ENCODE peak calls at places on chromosome 7, in nine cellular contexts. One of them, this sample, is unnamed.

GRCh38 chr7:29234438-29234837 is 39.9 kb downstream of the CHN2 start:
- DNase-seq in fibroblast of villous mesenchyme: no peak
- DNase-seq in NCI-H524: no peak
- DNase-seq in activated naive CD4-positive, alpha-beta T cell treated with anti-CD3 and anti-CD28 coated beads, Interleukin-2, amount 50 U/mL, for 16 hours: no peak
- DNase-seq in left ventricle myocardium inferior: no peak
- DNase-seq in NCI-H2081: no peak
- DNase-seq in mesendoderm: no peak
- DNase-seq in WTC11: no peak
- DNase-seq in A549: no peak
- DNase-seq in this sample: no peak

GRCh38 chr7:135174941-135175340 is 4.4 kb upstream of the CYREN start:
- DNase-seq in fibroblast of villous mesenchyme: no peak
- DNase-seq in NCI-H524: no peak
- DNase-seq in activated naive CD4-positive, alpha-beta T cell treated with anti-CD3 and anti-CD28 coated beads, Interleukin-2, amount 50 U/mL, for 16 hours: no peak
- DNase-seq in left ventricle myocardium inferior: no peak
- DNase-seq in NCI-H2081: no peak
- DNase-seq in mesendoderm: no peak
- DNase-seq in WTC11: no peak
- DNase-seq in A549: no peak
- DNase-seq in this sample: no peak

GRCh38 chr7:37706807-37707206 is 23.2 kb downstream of the GPR141 start:
- DNase-seq in fibroblast of villous mesenchyme: no peak
- DNase-seq in NCI-H524: no peak
- DNase-seq in activated naive CD4-positive, alpha-beta T cell treated with anti-CD3 and anti-CD28 coated beads, Interleukin-2, amount 50 U/mL, for 16 hours: no peak
- DNase-seq in left ventricle myocardium inferior: no peak
- DNase-seq in NCI-H2081: no peak
- DNase-seq in mesendoderm: no peak
- DNase-seq in WTC11: no peak
- DNase-seq in A549: no peak
- DNase-seq in this sample: no peak

GRCh38 chr7:149670288-149670687 is 103.1 kb downstream of the ZNF467 start:
- DNase-seq in fibroblast of villous mesenchyme: peak; percentile 31
- DNase-seq in NCI-H524: peak; percentile 8
- DNase-seq in activated naive CD4-positive, alpha-beta T cell treated with anti-CD3 and anti-CD28 coated beads, Interleukin-2, amount 50 U/mL, for 16 hours: no peak
- DNase-seq in left ventricle myocardium inferior: peak; percentile 18
- DNase-seq in NCI-H2081: peak; percentile 83
- DNase-seq in mesendoderm: no peak
- DNase-seq in WTC11: no peak
- DNase-seq in A549: no peak
- DNase-seq in this sample: no peak

GRCh38 chr7:134547738-134548054 is 1.2 kb upstream of the AKR1B15 start:
- DNase-seq in fibroblast of villous mesenchyme: peak; percentile 80
- DNase-seq in NCI-H524: no peak
- DNase-seq in activated naive CD4-positive, alpha-beta T cell treated with anti-CD3 and anti-CD28 coated beads, Interleukin-2, amount 50 U/mL, for 16 hours: no peak
- DNase-seq in left ventricle myocardium inferior: peak; percentile 62
- DNase-seq in NCI-H2081: no peak
- DNase-seq in mesendoderm: peak; percentile 88
- DNase-seq in WTC11: peak; percentile 86
- DNase-seq in A549: peak; percentile 85
- DNase-seq in this sample: no peak

GRCh38 chr7:77657427-77658331 is 38.6 kb upstream of the RSBN1L start:
- DNase-seq in fibroblast of villous mesenchyme: peak; percentile 59
- DNase-seq in NCI-H524: peak; percentile 67
- DNase-seq in activated naive CD4-positive, alpha-beta T cell treated with anti-CD3 and anti-CD28 coated beads, Interleukin-2, amount 50 U/mL, for 16 hours: no peak
- DNase-seq in left ventricle myocardium inferior: no peak
- DNase-seq in NCI-H2081: peak; percentile 83
- DNase-seq in mesendoderm: peak; percentile 39
- DNase-seq in WTC11: no peak
- DNase-seq in A549: peak; percentile 46
- DNase-seq in this sample: no peak

GRCh38 chr7:124084024-124084423 is 51.2 kb upstream of the TMEM229A start:
- DNase-seq in fibroblast of villous mesenchyme: peak; percentile 22
- DNase-seq in NCI-H524: no peak
- DNase-seq in activated naive CD4-positive, alpha-beta T cell treated with anti-CD3 and anti-CD28 coated beads, Interleukin-2, amount 50 U/mL, for 16 hours: no peak
- DNase-seq in left ventricle myocardium inferior: no peak
- DNase-seq in NCI-H2081: no peak
- DNase-seq in mesendoderm: peak; percentile 7
- DNase-seq in WTC11: no peak
- DNase-seq in A549: no peak
- DNase-seq in this sample: no peak

GRCh38 chr7:128361463-128362441 is at the start of gene PRRT4:
- DNase-seq in fibroblast of villous mesenchyme: peak; percentile 11
- DNase-seq in NCI-H524: peak; percentile 55
- DNase-seq in activated naive CD4-positive, alpha-beta T cell treated with anti-CD3 and anti-CD28 coated beads, Interleukin-2, amount 50 U/mL, for 16 hours: peak; percentile 50
- DNase-seq in left ventricle myocardium inferior: peak; percentile 43
- DNase-seq in NCI-H2081: peak; percentile 45
- DNase-seq in mesendoderm: peak; percentile 55
- DNase-seq in WTC11: peak; percentile 38
- DNase-seq in A549: peak; percentile 45
- DNase-seq in this sample: no peak

GRCh38 chr7:10767771-10768170 is 205.9 kb upstream of the PHF14 start:
- DNase-seq in fibroblast of villous mesenchyme: no peak
- DNase-seq in NCI-H524: no peak
- DNase-seq in activated naive CD4-positive, alpha-beta T cell treated with anti-CD3 and anti-CD28 coated beads, Interleukin-2, amount 50 U/mL, for 16 hours: no peak
- DNase-seq in left ventricle myocardium inferior: no peak
- DNase-seq in NCI-H2081: no peak
- DNase-seq in mesendoderm: peak; percentile 46
- DNase-seq in WTC11: no peak
- DNase-seq in A549: no peak
- DNase-seq in this sample: no peak

GRCh38 chr7:26397786-26398435 is 106.2 kb downstream of the SNX10 start:
- DNase-seq in fibroblast of villous mesenchyme: no peak
- DNase-seq in NCI-H524: peak; percentile 57
- DNase-seq in activated naive CD4-positive, alpha-beta T cell treated with anti-CD3 and anti-CD28 coated beads, Interleukin-2, amount 50 U/mL, for 16 hours: no peak
- DNase-seq in left ventricle myocardium inferior: peak; percentile 36
- DNase-seq in NCI-H2081: no peak
- DNase-seq in mesendoderm: peak; percentile 60
- DNase-seq in WTC11: peak; percentile 61
- DNase-seq in A549: peak; percentile 49
- DNase-seq in this sample: no peak

GRCh38 chr7:25901658-25902057 is 250.3 kb upstream of the NFE2L3 start:
- DNase-seq in fibroblast of villous mesenchyme: no peak
- DNase-seq in NCI-H524: no peak
- DNase-seq in activated naive CD4-positive, alpha-beta T cell treated with anti-CD3 and anti-CD28 coated beads, Interleukin-2, amount 50 U/mL, for 16 hours: no peak
- DNase-seq in left ventricle myocardium inferior: no peak
- DNase-seq in NCI-H2081: no peak
- DNase-seq in mesendoderm: no peak
- DNase-seq in WTC11: no peak
- DNase-seq in A549: no peak
- DNase-seq in this sample: no peak

GRCh38 chr7:48421357-48421756 is 250.1 kb downstream of the ABCA13 start:
- DNase-seq in fibroblast of villous mesenchyme: no peak
- DNase-seq in NCI-H524: no peak
- DNase-seq in activated naive CD4-positive, alpha-beta T cell treated with anti-CD3 and anti-CD28 coated beads, Interleukin-2, amount 50 U/mL, for 16 hours: no peak
- DNase-seq in left ventricle myocardium inferior: no peak
- DNase-seq in NCI-H2081: no peak
- DNase-seq in mesendoderm: peak; percentile 52
- DNase-seq in WTC11: no peak
- DNase-seq in A549: no peak
- DNase-seq in this sample: no peak

GRCh38 chr7:14717711-14718304 is 184.7 kb downstream of the DGKB start:
- DNase-seq in fibroblast of villous mesenchyme: peak; percentile 20
- DNase-seq in NCI-H524: peak; percentile 20
- DNase-seq in activated naive CD4-positive, alpha-beta T cell treated with anti-CD3 and anti-CD28 coated beads, Interleukin-2, amount 50 U/mL, for 16 hours: no peak
- DNase-seq in left ventricle myocardium inferior: no peak
- DNase-seq in NCI-H2081: peak; percentile 47
- DNase-seq in mesendoderm: peak; percentile 14
- DNase-seq in WTC11: no peak
- DNase-seq in A549: no peak
- DNase-seq in this sample: no peak